ENCODE peak calls at places on chromosome 21, in four cellular contexts. H, O, P and X are unnamed samples.

GRCh38 chr21:14259669-14260458 is 43.9 kb downstream of the RBM11 start:
- DNase-seq in H (peak), O (no peak), P (peak), X (peak)

GRCh38 chr21:45747802-45748445 is 104.4 kb downstream of the PCBP3 start:
- DNase-seq in H (no peak), O (no peak), P (peak), X (no peak)

GRCh38 chr21:42039911-42040351 is 29.8 kb upstream of the ZBTB21 start:
- DNase-seq in H (no peak), O (no peak), P (no peak), X (no peak)

GRCh38 chr21:42970946-42971653 is 3.3 kb upstream of the PKNOX1 start:
- DNase-seq in H (no peak), O (no peak), P (no peak), X (peak)

GRCh38 chr21:25997788-25998611 is 172.6 kb downstream of the APP start:
- DNase-seq in H (peak), O (no peak), P (no peak), X (no peak)

GRCh38 chr21:33266784-33267135 is 593 bp downstream of the IL10RB start:
- DNase-seq in H (no peak), O (peak), P (no peak), X (no peak)

GRCh38 chr21:33655591-33656221 is 13.4 kb downstream of the ITSN1 start:
- DNase-seq in H (no peak), O (no peak), P (peak), X (no peak)

GRCh38 chr21:16287060-16287459 is 557.3 kb downstream of the USP25 start:
- DNase-seq in H (no peak), O (no peak), P (no peak), X (no peak)

GRCh38 chr21:28943631-28944030 is 49.0 kb downstream of the LTN1 start:
- DNase-seq in H (no peak), O (no peak), P (peak), X (no peak)

GRCh38 chr21:17542371-17542992 is 29.6 kb downstream of the CXADR start:
- DNase-seq in H (peak), O (no peak), P (no peak), X (no peak)

GRCh38 chr21:43864313-43864805 is 664 bp upstream of the AGPAT3 start:
- DNase-seq in H (no peak), O (peak), P (peak), X (peak)

GRCh38 chr21:32020551-32020950 is 147.7 kb downstream of the HUNK start:
- DNase-seq in H (no peak), O (no peak), P (no peak), X (no peak)

GRCh38 chr21:33644383-33645074 is 2.2 kb downstream of the ITSN1 start:
- DNase-seq in H (no peak), O (no peak), P (no peak), X (no peak)

GRCh38 chr21:44547656-44548331 is 3.5 kb downstream of the KRTAP10-2 start:
- DNase-seq in H (no peak), O (peak), P (no peak), X (no peak)

GRCh38 chr21:36428789-36429671 is 43.8 kb downstream of the CHAF1B start:
- DNase-seq in H (peak), O (no peak), P (peak), X (no peak)

GRCh38 chr21:45377325-45377709 is 27.6 kb upstream of the COL18A1 start:
- DNase-seq in H (no peak), O (no peak), P (no peak), X (no peak)

GRCh38 chr21:38777015-38777414 is 28.7 kb upstream of the ETS2 start:
- DNase-seq in H (no peak), O (no peak), P (no peak), X (no peak)

GRCh38 chr21:26443867-26444266 is 129.2 kb downstream of the CYYR1 start:
- DNase-seq in H (no peak), O (no peak), P (no peak), X (no peak)

GRCh38 chr21:27213328-27213727 is 246.4 kb upstream of the ADAMTS5 start:
- DNase-seq in H (no peak), O (no peak), P (peak), X (no peak)

GRCh38 chr21:38774152-38774551 is 31.6 kb upstream of the ETS2 start:
- DNase-seq in H (no peak), O (no peak), P (no peak), X (no peak)

GRCh38 chr21:43861716-43862115 is 3.3 kb upstream of the AGPAT3 start:
- DNase-seq in H (peak), O (no peak), P (no peak), X (peak)

GRCh38 chr21:43739648-43740435 is 20.9 kb downstream of the PDXK start:
- DNase-seq in H (no peak), O (no peak), P (peak), X (no peak)

GRCh38 chr21:45972353-45972715 is 9.2 kb upstream of the COL6A1 start:
- DNase-seq in H (no peak), O (no peak), P (no peak), X (no peak)

GRCh38 chr21:15520811-15521643 is 208.8 kb upstream of the USP25 start:
- DNase-seq in H (no peak), O (no peak), P (peak), X (peak)

GRCh38 chr21:20617130-20617529 is 381.1 kb upstream of the NCAM2 start:
- DNase-seq in H (no peak), O (no peak), P (no peak), X (no peak)

GRCh38 chr21:45460611-45461368 is 55.8 kb downstream of the COL18A1 start:
- DNase-seq in H (no peak), O (no peak), P (peak), X (no peak)

GRCh38 chr21:46052703-46053651 is 44.9 kb upstream of the COL6A2 start:
- DNase-seq in H (no peak), O (peak), P (no peak), X (no peak)

GRCh38 chr21:46424062-46424591 is 34.6 kb upstream of the DIP2A start:
- DNase-seq in H (no peak), O (peak), P (no peak), X (no peak)

GRCh38 chr21:32413697-32414578 is 1.4 kb downstream of the EVA1C start:
- DNase-seq in H (no peak), O (no peak), P (no peak), X (no peak)

GRCh38 chr21:43188181-43188580 is 19.4 kb downstream of the CRYAA start:
- DNase-seq in H (no peak), O (no peak), P (no peak), X (no peak)

GRCh38 chr21:25733859-25734653 is 648 bp downstream of the ATP5PF start:
- DNase-seq in H (peak), O (peak), P (peak), X (peak)

GRCh38 chr21:42351626-42352432 is 1.0 kb upstream of the TFF2 start:
- DNase-seq in H (no peak), O (no peak), P (no peak), X (no peak)

GRCh38 chr21:38911523-38912354 is 106.0 kb downstream of the ETS2 start:
- DNase-seq in H (no peak), O (no peak), P (no peak), X (no peak)

GRCh38 chr21:16186742-16187141 is 457.0 kb downstream of the USP25 start:
- DNase-seq in H (no peak), O (no peak), P (no peak), X (no peak)

GRCh38 chr21:25573409-25574206 is 33.7 kb downstream of the MRPL39 start:
- DNase-seq in H (no peak), O (peak), P (peak), X (peak)

GRCh38 chr21:15054089-15054488 is 10.7 kb downstream of the NRIP1 start:
- DNase-seq in H (no peak), O (no peak), P (no peak), X (no peak)